ENCODE peak calls at places on chromosomes 13 and 19, in ten cellular contexts. One of them, this sample, is unnamed.

GRCh38 chr19:958967-959685 is 25.0 kb upstream of the WDR18 start:
- DNase-seq in sigmoid colon: no peak
- DNase-seq in tibial nerve: no peak
- DNase-seq in transverse colon: no peak
- DNase-seq in K562: peak; percentile 63
- DNase-seq in ovary: no peak
- DNase-seq in A549: peak; percentile 79
- DNase-seq in SK-N-SH: no peak
- DNase-seq in stomach: no peak
- DNase-seq in suprapubic skin: no peak
- DNase-seq in this sample: no peak

GRCh38 chr19:18339703-18340102 is 695 bp upstream of the PGPEP1 start:
- DNase-seq in transverse colon: no peak
- DNase-seq in SK-N-SH: peak; percentile 50
- DNase-seq in K562: peak; percentile 64
- DNase-seq in A549: peak; percentile 48
- DNase-seq in sigmoid colon: no peak
- DNase-seq in stomach: no peak
- DNase-seq in suprapubic skin: no peak
- DNase-seq in tibial nerve: no peak
- DNase-seq in ovary: no peak
- DNase-seq in this sample: no peak

GRCh38 chr19:20664917-20665781 is 3.8 kb upstream of the ZNF626 start:
- DNase-seq in K562: no peak
- DNase-seq in sigmoid colon: no peak
- DNase-seq in SK-N-SH: no peak
- DNase-seq in stomach: no peak
- DNase-seq in suprapubic skin: no peak
- DNase-seq in ovary: peak; percentile 35
- DNase-seq in A549: no peak
- DNase-seq in tibial nerve: no peak
- DNase-seq in transverse colon: no peak
- DNase-seq in this sample: no peak

GRCh38 chr13:36353001-36353400 is 6.8 kb upstream of the SPART start:
- DNase-seq in A549: no peak
- DNase-seq in sigmoid colon: no peak
- DNase-seq in ovary: no peak
- DNase-seq in suprapubic skin: no peak
- DNase-seq in transverse colon: no peak
- DNase-seq in tibial nerve: no peak
- DNase-seq in stomach: no peak
- DNase-seq in K562: no peak
- DNase-seq in SK-N-SH: no peak
- DNase-seq in this sample: no peak

GRCh38 chr13:37187110-37187509 is 81.6 kb upstream of the CSNK1A1L start:
- DNase-seq in stomach: no peak
- DNase-seq in tibial nerve: no peak
- DNase-seq in SK-N-SH: no peak
- DNase-seq in A549: no peak
- DNase-seq in suprapubic skin: no peak
- DNase-seq in K562: no peak
- DNase-seq in transverse colon: no peak
- DNase-seq in ovary: no peak
- DNase-seq in sigmoid colon: no peak
- DNase-seq in this sample: no peak

GRCh38 chr13:35231426-35231825 is 245.1 kb downstream of the MAB21L1 start:
- DNase-seq in SK-N-SH: no peak
- DNase-seq in sigmoid colon: no peak
- DNase-seq in suprapubic skin: no peak
- DNase-seq in ovary: no peak
- DNase-seq in transverse colon: no peak
- DNase-seq in A549: no peak
- DNase-seq in stomach: no peak
- DNase-seq in K562: no peak
- DNase-seq in tibial nerve: no peak
- DNase-seq in this sample: no peak

GRCh38 chr13:90068658-90069057 is 1278.8 kb upstream of the MIR17HG start:
- DNase-seq in sigmoid colon: no peak
- DNase-seq in stomach: no peak
- DNase-seq in A549: no peak
- DNase-seq in K562: no peak
- DNase-seq in tibial nerve: no peak
- DNase-seq in suprapubic skin: no peak
- DNase-seq in ovary: no peak
- DNase-seq in transverse colon: no peak
- DNase-seq in SK-N-SH: no peak
- DNase-seq in this sample: no peak

GRCh38 chr13:102536695-102537485 is 59.9 kb upstream of the TPP2 start:
- DNase-seq in A549: no peak
- DNase-seq in sigmoid colon: no peak
- DNase-seq in transverse colon: no peak
- DNase-seq in suprapubic skin: no peak
- DNase-seq in tibial nerve: no peak
- DNase-seq in stomach: no peak
- DNase-seq in ovary: no peak
- DNase-seq in SK-N-SH: no peak
- DNase-seq in K562: no peak
- DNase-seq in this sample: no peak

GRCh38 chr13:37621811-37622361 is 23.3 kb upstream of the POSTN start:
- DNase-seq in stomach: no peak
- DNase-seq in ovary: no peak
- DNase-seq in SK-N-SH: no peak
- DNase-seq in tibial nerve: no peak
- DNase-seq in K562: no peak
- DNase-seq in A549: no peak
- DNase-seq in transverse colon: no peak
- DNase-seq in suprapubic skin: no peak
- DNase-seq in sigmoid colon: no peak
- DNase-seq in this sample: no peak

GRCh38 chr19:9406798-9407352 is 28.5 kb downstream of the ZNF266 start:
- DNase-seq in transverse colon: peak; percentile 26
- DNase-seq in A549: peak; percentile 33
- DNase-seq in stomach: peak; percentile 32
- DNase-seq in sigmoid colon: peak; percentile 88
- DNase-seq in ovary: peak; percentile 78
- DNase-seq in tibial nerve: peak; percentile 15
- DNase-seq in SK-N-SH: peak; percentile 84
- DNase-seq in K562: peak; percentile 78
- DNase-seq in suprapubic skin: no peak
- DNase-seq in this sample: no peak

GRCh38 chr19:17757125-17757524 is 5.8 kb downstream of the FCHO1 start:
- DNase-seq in sigmoid colon: peak; percentile 87
- DNase-seq in tibial nerve: no peak
- DNase-seq in stomach: peak; percentile 91
- DNase-seq in A549: peak; percentile 58
- DNase-seq in suprapubic skin: no peak
- DNase-seq in SK-N-SH: peak; percentile 76
- DNase-seq in transverse colon: peak; percentile 71
- DNase-seq in ovary: peak; percentile 86
- DNase-seq in K562: no peak
- DNase-seq in this sample: no peak

GRCh38 chr13:29501674-29502073 is 93.8 kb downstream of the SLC7A1 start:
- DNase-seq in sigmoid colon: no peak
- DNase-seq in tibial nerve: no peak
- DNase-seq in ovary: no peak
- DNase-seq in transverse colon: no peak
- DNase-seq in suprapubic skin: no peak
- DNase-seq in SK-N-SH: no peak
- DNase-seq in stomach: no peak
- DNase-seq in A549: no peak
- DNase-seq in K562: no peak
- DNase-seq in this sample: no peak

GRCh38 chr13:20340759-20341161 is 108.6 kb upstream of the GJB6 start:
- DNase-seq in transverse colon: no peak
- DNase-seq in stomach: no peak
- DNase-seq in ovary: no peak
- DNase-seq in A549: no peak
- DNase-seq in suprapubic skin: no peak
- DNase-seq in SK-N-SH: no peak
- DNase-seq in sigmoid colon: no peak
- DNase-seq in K562: no peak
- DNase-seq in tibial nerve: peak; percentile 58
- DNase-seq in this sample: no peak

GRCh38 chr19:47512183-47512947 is 2.5 kb downstream of the NAPA start:
- DNase-seq in SK-N-SH: no peak
- DNase-seq in ovary: peak; percentile 68
- DNase-seq in A549: no peak
- DNase-seq in K562: no peak
- DNase-seq in suprapubic skin: no peak
- DNase-seq in transverse colon: peak; percentile 77
- DNase-seq in stomach: peak; percentile 83
- DNase-seq in sigmoid colon: no peak
- DNase-seq in tibial nerve: no peak
- DNase-seq in this sample: no peak

DNA sequence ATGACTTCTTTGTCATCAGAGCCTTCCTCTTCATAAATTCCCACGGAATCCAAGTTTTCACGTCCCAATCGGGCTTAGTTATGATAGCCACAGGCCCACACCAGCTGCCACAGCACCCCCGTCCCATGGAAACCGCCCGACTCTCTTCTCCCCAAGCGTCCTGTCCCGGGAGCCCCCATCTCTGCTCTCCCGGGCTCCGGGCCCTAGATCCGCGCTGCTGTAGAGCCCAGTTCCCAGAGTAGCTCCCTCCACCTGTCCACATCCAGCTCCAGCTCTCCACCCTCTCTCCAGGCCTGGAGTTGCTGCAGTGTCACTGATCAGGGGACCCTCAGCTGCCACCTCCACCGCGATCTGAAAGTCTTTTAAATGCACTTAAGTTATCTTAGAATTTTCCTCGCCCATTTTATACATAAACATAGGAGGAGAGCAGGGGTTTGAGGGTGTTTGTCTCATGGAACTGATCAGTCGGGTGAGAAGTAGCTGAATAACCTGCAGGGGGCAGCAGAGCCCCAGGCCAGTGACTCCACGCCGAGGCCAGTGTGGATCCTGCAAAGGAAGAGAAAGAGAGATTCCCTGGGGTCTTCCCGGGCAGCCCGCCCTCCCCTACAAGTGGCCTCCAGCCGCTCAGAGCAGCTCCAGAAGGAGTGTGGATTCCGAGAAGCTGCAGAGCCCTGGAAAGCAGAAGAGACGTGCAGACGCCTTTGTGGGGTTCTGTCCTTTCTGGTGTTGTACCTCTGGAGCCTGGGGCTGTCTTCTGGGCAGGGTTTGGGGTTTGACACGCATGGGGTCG is 1.1 kb upstream of the ZNF763 start:
- DNase-seq in SK-N-SH: peak; percentile 81
- DNase-seq in tibial nerve: peak; percentile 71
- DNase-seq in A549: no peak
- DNase-seq in stomach: peak; percentile 76
- DNase-seq in transverse colon: peak; percentile 82
- DNase-seq in K562: peak; percentile 62
- DNase-seq in suprapubic skin: peak; percentile 89
- DNase-seq in ovary: peak; percentile 89
- DNase-seq in sigmoid colon: peak; percentile 90
- DNase-seq in this sample: peak; percentile 94
- TF ChIP-seq EP300 in SK-N-SH: no peak
- TF ChIP-seq EP300 in tibial nerve: no peak
- TF ChIP-seq EP300 in A549: no peak
- TF ChIP-seq EP300 in stomach: no peak
- TF ChIP-seq EP300 in transverse colon: no peak
- TF ChIP-seq EP300 in K562: no peak
- TF ChIP-seq EP300 in suprapubic skin: no peak
- TF ChIP-seq EP300 in ovary: no peak
- TF ChIP-seq EP300 in sigmoid colon: no peak
- TF ChIP-seq EP300 in this sample: no peak

DNA sequence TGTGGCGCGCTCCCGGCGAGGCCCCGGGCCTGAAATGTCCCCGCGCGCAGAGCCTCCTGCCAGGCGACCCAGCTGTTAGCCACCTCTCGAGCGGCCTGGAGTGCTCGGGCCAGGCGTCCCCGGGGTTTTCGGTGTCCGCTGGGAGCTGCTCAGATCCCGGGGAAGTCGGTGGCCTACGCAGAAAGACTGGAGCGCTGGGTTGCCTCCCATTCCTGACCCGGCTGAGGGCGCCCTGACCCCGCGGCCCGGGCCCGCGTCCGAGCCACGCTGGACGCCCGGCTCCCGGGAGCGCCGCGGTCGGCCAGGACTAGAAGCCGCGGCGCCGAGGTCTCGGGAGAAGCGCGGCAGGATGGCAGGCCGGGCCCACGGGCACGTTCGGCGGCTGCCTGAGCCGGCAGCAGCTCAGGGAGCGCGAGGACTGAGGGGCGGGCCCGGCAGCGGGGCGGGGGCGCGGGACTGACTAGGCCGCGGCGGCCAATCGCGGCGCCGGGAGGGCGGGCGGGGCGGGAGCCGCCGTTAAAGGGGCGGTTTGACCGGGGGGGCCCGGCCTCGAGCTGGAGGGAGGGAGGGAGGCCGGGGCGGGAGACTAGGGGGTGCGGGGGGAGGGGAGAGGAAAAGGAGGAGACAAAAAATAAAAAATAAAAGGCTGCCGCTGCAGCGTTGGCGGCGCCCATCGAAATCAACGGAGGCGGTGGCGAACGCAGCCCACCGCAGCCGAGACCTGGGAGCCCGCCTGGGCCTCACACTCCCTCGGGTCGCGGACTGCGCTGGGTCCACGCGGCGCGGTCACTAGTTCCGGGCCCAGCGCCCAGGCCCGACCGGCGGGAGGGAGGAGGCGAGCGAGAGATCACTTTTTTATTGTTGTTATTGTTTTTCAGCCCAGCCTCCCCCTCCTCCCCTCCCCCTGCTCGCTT is 1.1 kb upstream of the ZIC2 start:
- DNase-seq in transverse colon: peak; percentile 69
- DNase-seq in SK-N-SH: peak; percentile 85
- DNase-seq in A549: no peak
- DNase-seq in tibial nerve: no peak
- DNase-seq in ovary: peak; percentile 70
- DNase-seq in K562: peak; percentile 87
- DNase-seq in sigmoid colon: no peak
- DNase-seq in stomach: peak; percentile 69
- DNase-seq in suprapubic skin: peak; percentile 77
- DNase-seq in this sample: no peak
- H3K27ac ChIP-seq in transverse colon: no peak overlapping the region
- H3K27ac ChIP-seq in SK-N-SH: no peak overlapping the region
- H3K27ac ChIP-seq in A549: peak overlapping the region; percentile 97
- H3K27ac ChIP-seq in tibial nerve: no peak overlapping the region
- H3K27ac ChIP-seq in ovary: no peak overlapping the region
- H3K27ac ChIP-seq in K562: peak overlapping the region; percentile 92
- H3K27ac ChIP-seq in sigmoid colon: no peak overlapping the region
- H3K27ac ChIP-seq in stomach: no peak overlapping the region
- H3K27ac ChIP-seq in suprapubic skin: no peak overlapping the region
- H3K27ac ChIP-seq in this sample: no peak overlapping the region

GRCh38 chr13:110254751-110255553 is 52.0 kb downstream of the COL4A1 start:
- DNase-seq in stomach: no peak
- DNase-seq in SK-N-SH: no peak
- DNase-seq in suprapubic skin: no peak
- DNase-seq in transverse colon: no peak
- DNase-seq in ovary: no peak
- DNase-seq in K562: no peak
- DNase-seq in tibial nerve: no peak
- DNase-seq in A549: no peak
- DNase-seq in sigmoid colon: no peak
- DNase-seq in this sample: no peak
- TF ChIP-seq EP300 in stomach: no peak
- TF ChIP-seq EP300 in SK-N-SH: no peak
- TF ChIP-seq EP300 in suprapubic skin: no peak
- TF ChIP-seq EP300 in transverse colon: no peak
- TF ChIP-seq EP300 in ovary: no peak
- TF ChIP-seq EP300 in K562: no peak
- TF ChIP-seq EP300 in tibial nerve: no peak
- TF ChIP-seq EP300 in A549: no peak
- TF ChIP-seq EP300 in sigmoid colon: no peak
- TF ChIP-seq EP300 in this sample: no peak

GRCh38 chr19:5959260-5960004 is 18.5 kb downstream of the RANBP3 start:
- DNase-seq in sigmoid colon: no peak
- DNase-seq in stomach: no peak
- DNase-seq in K562: no peak
- DNase-seq in transverse colon: no peak
- DNase-seq in ovary: no peak
- DNase-seq in tibial nerve: no peak
- DNase-seq in suprapubic skin: no peak
- DNase-seq in A549: no peak
- DNase-seq in SK-N-SH: no peak
- DNase-seq in this sample: no peak
- H3K27ac ChIP-seq in sigmoid colon: peak overlapping the region; percentile 86
- H3K27ac ChIP-seq in stomach: peak overlapping the region; percentile 73
- H3K27ac ChIP-seq in K562: no peak overlapping the region
- H3K27ac ChIP-seq in transverse colon: peak overlapping the region; percentile 84
- H3K27ac ChIP-seq in ovary: no peak overlapping the region
- H3K27ac ChIP-seq in tibial nerve: peak overlapping the region; percentile 71
- H3K27ac ChIP-seq in suprapubic skin: no peak overlapping the region
- H3K27ac ChIP-seq in A549: no peak overlapping the region
- H3K27ac ChIP-seq in SK-N-SH: peak overlapping the region; percentile 88
- H3K27ac ChIP-seq in this sample: peak overlapping the region; percentile 85

This sample was measured in esophagus muscularis mucosa.